ENCODE peak calls at places on chromosomes 4 and X, in four cellular contexts. W is dermis blood vessel endothelial cell; B is fibroblast of the conjunctiva; N is activated CD4-positive, CD25-positive, alpha-beta regulatory T cell. G is an unnamed sample.

GRCh38 chr4:179872751-179873150 is 2370.5 kb upstream of the TENM3 start:
- DNase-seq in W (no peak), B (no peak), N (no peak), G (no peak)

GRCh38 chrX:77628294-77629025 is 157.6 kb downstream of the ATRX start:
- DNase-seq in W (peak; percentile 13), B (no peak), N (no peak), G (no peak)

GRCh38 chr4:184349283-184350039 is 124.9 kb downstream of the IRF2 start:
- DNase-seq in W (no peak), B (no peak), N (no peak), G (no peak)

GRCh38 chr4:164874791-164875190 is 2.2 kb upstream of the APELA start:
- DNase-seq in W (no peak), B (no peak), N (no peak), G (no peak)

GRCh38 chr4:44988011-44988410 is 261.7 kb upstream of the GNPDA2 start:
- DNase-seq in W (no peak), B (no peak), N (no peak), G (no peak)

GRCh38 chrX:115344885-115345653 is 55.6 kb downstream of the LUZP4 start:
- DNase-seq in W (peak; percentile 95), B (peak; percentile 94), N (no peak), G (no peak)

GRCh38 chr4:186599483-186599882 is 44.1 kb upstream of the MTNR1A start:
- DNase-seq in W (no peak), B (no peak), N (no peak), G (no peak)

GRCh38 chrX:20609916-20610415 is 343.3 kb upstream of the RPS6KA3 start:
- DNase-seq in W (no peak), B (no peak), N (no peak), G (no peak)

GRCh38 chr4:146062325-146062715 is 113.2 kb upstream of the LSM6 start:
- DNase-seq in W (no peak), B (no peak), N (no peak), G (no peak)

GRCh38 chr4:55768291-55768690 is 51.3 kb upstream of the EXOC1L start:
- DNase-seq in W (peak; percentile 89), B (peak; percentile 94), N (no peak), G (no peak)

GRCh38 chr4:125331116-125331515 is 16.4 kb downstream of the FAT4 start:
- DNase-seq in W (no peak), B (no peak), N (no peak), G (no peak)

GRCh38 chr4:36244257-36245084 is at the start of gene ARAP2:
- DNase-seq in W (no peak), B (no peak), N (peak; percentile 33), G (peak; percentile 82)

GRCh38 chrX:53595266-53595810 is 91.2 kb downstream of the HUWE1 start:
- DNase-seq in W (peak; percentile 24), B (no peak), N (no peak), G (no peak)

GRCh38 chr4:7206856-7207567 is 14.7 kb downstream of the SORCS2 start:
- DNase-seq in W (peak; percentile 78), B (peak; percentile 61), N (no peak), G (no peak)

GRCh38 chrX:151393514-151393913 is 3.5 kb upstream of the VMA21 start:
- DNase-seq in W (peak; percentile 4), B (no peak), N (no peak), G (no peak)

GRCh38 chr4:124936427-124936826 is 223.9 kb upstream of the ANKRD50 start:
- DNase-seq in W (no peak), B (peak; percentile 61), N (no peak), G (no peak)

GRCh38 chr4:36823199-36823967 is 421.2 kb upstream of the NWD2 start:
- DNase-seq in W (no peak), B (no peak), N (no peak), G (no peak)

GRCh38 chr4:94349193-94349592 is 6.6 kb upstream of the HPGDS start:
- DNase-seq in W (peak; percentile 20), B (no peak), N (no peak), G (no peak)

GRCh38 chr4:47930971-47931804 is 16.8 kb upstream of the NFXL1 start:
- DNase-seq in W (peak; percentile 61), B (peak; percentile 57), N (no peak), G (no peak)

GRCh38 chr4:43987331-43987944 is 461.2 kb downstream of the KCTD8 start:
- DNase-seq in W (peak; percentile 19), B (no peak), N (no peak), G (no peak)

GRCh38 chr4:77155631-77156345 is 1.2 kb upstream of the CCNG2 start:
- DNase-seq in W (no peak), B (no peak), N (no peak), G (no peak)

GRCh38 chrX:72466493-72466892 is 106.2 kb downstream of the HDAC8 start:
- DNase-seq in W (no peak), B (no peak), N (no peak), G (no peak)

GRCh38 chr4:44760142-44760898 is 34.0 kb upstream of the GNPDA2 start:
- DNase-seq in W (peak; percentile 52), B (peak; percentile 22), N (no peak), G (no peak)

GRCh38 chr4:123741906-123742305 is 345.3 kb downstream of the SPRY1 start:
- DNase-seq in W (peak; percentile 56), B (no peak), N (no peak), G (no peak)

GRCh38 chr4:156734965-156735895 is 236.4 kb downstream of the PDGFC start:
- DNase-seq in W (no peak), B (no peak), N (no peak), G (no peak)